ENCODE peak calls at places on chromosomes 2 and 18, in four cellular contexts. X is A673; A is stimulated activated CD4-positive, alpha-beta T cell treated with anti-CD3 and anti-CD28 coated beads, Interleukin-2, amount 100 ng/mL, for 24 hours; S is cardiac muscle cell. L is an unnamed sample.

GRCh38 chr18:42578781-42579180 is 536.7 kb downstream of the RIT2 start:
- DNase-seq in X (no peak), A (no peak), S (peak; percentile 36), L (no peak)

GRCh38 chr2:205463626-205464025 is 218.7 kb upstream of the NRP2 start:
- DNase-seq in X (no peak), A (no peak), S (no peak), L (peak; percentile 22)

GRCh38 chr2:79831919-79832318 is 319.1 kb downstream of the CTNNA2 start:
- DNase-seq in X (no peak), A (no peak), S (no peak), L (no peak)

GRCh38 chr18:46237891-46238290 is 133.7 kb downstream of the HAUS1 start:
- DNase-seq in X (no peak), A (no peak), S (no peak), L (no peak)

GRCh38 chr2:36413218-36413617 is 57.6 kb downstream of the CRIM1 start:
- DNase-seq in X (no peak), A (no peak), S (peak; percentile 64), L (no peak)

GRCh38 chr2:215377283-215377682 is 58.6 kb downstream of the FN1 start:
- DNase-seq in X (no peak), A (no peak), S (peak; percentile 75), L (no peak)

GRCh38 chr2:239607795-239608171 is 207.0 kb upstream of the HDAC4 start:
- DNase-seq in X (no peak), A (no peak), S (no peak), L (no peak)

GRCh38 chr2:177868792-177869191 is 203.8 kb downstream of the PDE11A start:
- DNase-seq in X (no peak), A (no peak), S (no peak), L (no peak)

GRCh38 chr18:45642238-45642637 is 27.0 kb downstream of the SLC14A2 start:
- DNase-seq in X (no peak), A (no peak), S (no peak), L (no peak)

GRCh38 chr2:203361922-203362321 is 33.7 kb downstream of the ABI2 start:
- DNase-seq in X (no peak), A (no peak), S (peak; percentile 16), L (no peak)

GRCh38 chr2:58427572-58428285 is 186.6 kb upstream of the FANCL start:
- DNase-seq in X (peak; percentile 44), A (no peak), S (peak; percentile 38), L (peak; percentile 59)